ENCODE peak calls at places on chromosome 11, in seven cellular contexts. One of them, this sample, is unnamed.

GRCh38 chr11:127202105-127202504 is 201.5 kb upstream of the KIRREL3 start:
- DNase-seq in GDM1: no peak
- DNase-seq in amniotic stem cell: no peak
- DNase-seq in brain microvascular endothelial cell: no peak
- DNase-seq in GM13977: no peak
- DNase-seq in aorta: no peak
- DNase-seq in endodermal cell: no peak
- DNase-seq in this sample: no peak

GRCh38 chr11:4041731-4042391 is 52.7 kb upstream of the RRM1 start:
- DNase-seq in aorta: no peak
- DNase-seq in endodermal cell: peak
- DNase-seq in GM13977: no peak
- DNase-seq in amniotic stem cell: no peak
- DNase-seq in brain microvascular endothelial cell: no peak
- DNase-seq in GDM1: no peak
- DNase-seq in this sample: no peak

GRCh38 chr11:76657824-76658170 is 12.8 kb downstream of the LRRC32 start:
- DNase-seq in GM13977: no peak
- DNase-seq in GDM1: no peak
- DNase-seq in aorta: no peak
- DNase-seq in amniotic stem cell: no peak
- DNase-seq in brain microvascular endothelial cell: no peak
- DNase-seq in endodermal cell: peak
- DNase-seq in this sample: no peak

GRCh38 chr11:120001161-120002135 is 136.5 kb downstream of the TRIM29 start:
- DNase-seq in GDM1: no peak
- DNase-seq in GM13977: no peak
- DNase-seq in amniotic stem cell: no peak
- DNase-seq in brain microvascular endothelial cell: no peak
- DNase-seq in aorta: no peak
- DNase-seq in endodermal cell: no peak
- DNase-seq in this sample: no peak

GRCh38 chr11:272195-272930 is 5.8 kb upstream of the NLRP6 start:
- DNase-seq in brain microvascular endothelial cell: no peak
- DNase-seq in GM13977: no peak
- DNase-seq in aorta: no peak
- DNase-seq in amniotic stem cell: no peak
- DNase-seq in endodermal cell: peak
- DNase-seq in GDM1: no peak
- DNase-seq in this sample: peak

GRCh38 chr11:119380816-119381185 is 689 bp downstream of the USP2 start:
- DNase-seq in GDM1: no peak
- DNase-seq in aorta: no peak
- DNase-seq in amniotic stem cell: no peak
- DNase-seq in brain microvascular endothelial cell: no peak
- DNase-seq in endodermal cell: peak
- DNase-seq in GM13977: no peak
- DNase-seq in this sample: no peak

GRCh38 chr11:12164061-12165014 is 53.9 kb downstream of the MICAL2 start:
- DNase-seq in endodermal cell: peak
- DNase-seq in aorta: peak
- DNase-seq in GDM1: no peak
- DNase-seq in amniotic stem cell: no peak
- DNase-seq in brain microvascular endothelial cell: peak
- DNase-seq in GM13977: no peak
- DNase-seq in this sample: no peak

GRCh38 chr11:47904048-47904447 is 55.9 kb upstream of the NUP160 start:
- DNase-seq in GDM1: no peak
- DNase-seq in aorta: no peak
- DNase-seq in brain microvascular endothelial cell: no peak
- DNase-seq in GM13977: no peak
- DNase-seq in endodermal cell: no peak
- DNase-seq in amniotic stem cell: no peak
- DNase-seq in this sample: no peak

GRCh38 chr11:28089378-28089777 is 18.6 kb downstream of the KIF18A start:
- DNase-seq in amniotic stem cell: no peak
- DNase-seq in GM13977: no peak
- DNase-seq in GDM1: no peak
- DNase-seq in aorta: no peak
- DNase-seq in endodermal cell: no peak
- DNase-seq in brain microvascular endothelial cell: no peak
- DNase-seq in this sample: no peak

GRCh38 chr11:128045094-128045725 is 542.1 kb downstream of the ETS1 start:
- DNase-seq in brain microvascular endothelial cell: no peak
- DNase-seq in endodermal cell: no peak
- DNase-seq in GDM1: no peak
- DNase-seq in amniotic stem cell: no peak
- DNase-seq in aorta: no peak
- DNase-seq in GM13977: no peak
- DNase-seq in this sample: no peak

GRCh38 chr11:73221451-73221850 is 3.4 kb downstream of the P2RY2 start:
- DNase-seq in GM13977: peak
- DNase-seq in aorta: peak
- DNase-seq in amniotic stem cell: no peak
- DNase-seq in GDM1: no peak
- DNase-seq in endodermal cell: no peak
- DNase-seq in brain microvascular endothelial cell: no peak
- DNase-seq in this sample: no peak

GRCh38 chr11:11230802-11231562 is 122.1 kb downstream of the CSNK2A3 start:
- DNase-seq in endodermal cell: peak
- DNase-seq in GM13977: peak
- DNase-seq in aorta: no peak
- DNase-seq in brain microvascular endothelial cell: no peak
- DNase-seq in GDM1: no peak
- DNase-seq in amniotic stem cell: no peak
- DNase-seq in this sample: peak

GRCh38 chr11:93476796-93477195 is 66.4 kb downstream of the SMCO4 start:
- DNase-seq in aorta: no peak
- DNase-seq in brain microvascular endothelial cell: peak
- DNase-seq in amniotic stem cell: peak
- DNase-seq in GM13977: no peak
- DNase-seq in GDM1: no peak
- DNase-seq in endodermal cell: no peak
- DNase-seq in this sample: no peak

GRCh38 chr11:118819687-118820086 is 28.7 kb upstream of the DDX6 start:
- DNase-seq in aorta: no peak
- DNase-seq in endodermal cell: no peak
- DNase-seq in GDM1: no peak
- DNase-seq in GM13977: no peak
- DNase-seq in amniotic stem cell: no peak
- DNase-seq in brain microvascular endothelial cell: no peak
- DNase-seq in this sample: no peak

GRCh38 chr11:69089258-69089657 is 40.5 kb downstream of the TPCN2 start:
- DNase-seq in GM13977: no peak
- DNase-seq in amniotic stem cell: peak
- DNase-seq in brain microvascular endothelial cell: peak
- DNase-seq in aorta: no peak
- DNase-seq in endodermal cell: no peak
- DNase-seq in GDM1: no peak
- DNase-seq in this sample: no peak

GRCh38 chr11:43738600-43739409 is 58.3 kb downstream of the HSD17B12 start:
- DNase-seq in amniotic stem cell: peak
- DNase-seq in brain microvascular endothelial cell: peak
- DNase-seq in GM13977: no peak
- DNase-seq in endodermal cell: no peak
- DNase-seq in GDM1: no peak
- DNase-seq in aorta: no peak
- DNase-seq in this sample: no peak

GRCh38 chr11:66862559-66863037 is 5.7 kb downstream of the LRFN4 start:
- DNase-seq in GM13977: no peak
- DNase-seq in aorta: no peak
- DNase-seq in GDM1: no peak
- DNase-seq in brain microvascular endothelial cell: no peak
- DNase-seq in endodermal cell: no peak
- DNase-seq in amniotic stem cell: no peak
- DNase-seq in this sample: no peak

GRCh38 chr11:134404485-134405341 is 7.3 kb downstream of the B3GAT1 start:
- DNase-seq in GM13977: no peak
- DNase-seq in aorta: no peak
- DNase-seq in endodermal cell: no peak
- DNase-seq in brain microvascular endothelial cell: no peak
- DNase-seq in amniotic stem cell: no peak
- DNase-seq in GDM1: no peak
- DNase-seq in this sample: no peak

GRCh38 chr11:75719089-75719638 is 1.5 kb downstream of the MOGAT2 start:
- DNase-seq in endodermal cell: no peak
- DNase-seq in GM13977: peak
- DNase-seq in amniotic stem cell: no peak
- DNase-seq in aorta: no peak
- DNase-seq in GDM1: no peak
- DNase-seq in brain microvascular endothelial cell: no peak
- DNase-seq in this sample: no peak

GRCh38 chr11:34358258-34358665 is 452 bp upstream of the ABTB2 start:
- DNase-seq in amniotic stem cell: no peak
- DNase-seq in aorta: peak
- DNase-seq in GM13977: no peak
- DNase-seq in endodermal cell: no peak
- DNase-seq in brain microvascular endothelial cell: no peak
- DNase-seq in GDM1: no peak
- DNase-seq in this sample: no peak

GRCh38 chr11:2901854-2902783 is 16.5 kb upstream of the CDKN1C start:
- DNase-seq in brain microvascular endothelial cell: peak
- DNase-seq in GM13977: peak
- DNase-seq in aorta: peak
- DNase-seq in GDM1: peak
- DNase-seq in amniotic stem cell: peak
- DNase-seq in endodermal cell: peak
- DNase-seq in this sample: peak

GRCh38 chr11:78548911-78549572 is 25.6 kb downstream of the NARS2 start:
- DNase-seq in aorta: no peak
- DNase-seq in brain microvascular endothelial cell: no peak
- DNase-seq in endodermal cell: no peak
- DNase-seq in GDM1: no peak
- DNase-seq in amniotic stem cell: no peak
- DNase-seq in GM13977: no peak
- DNase-seq in this sample: no peak

GRCh38 chr11:93330446-93330984 is at the start of gene DEUP1:
- DNase-seq in aorta: peak
- DNase-seq in amniotic stem cell: no peak
- DNase-seq in GDM1: no peak
- DNase-seq in GM13977: peak
- DNase-seq in brain microvascular endothelial cell: no peak
- DNase-seq in endodermal cell: peak
- DNase-seq in this sample: peak

GRCh38 chr11:2531987-2532703 is 87.3 kb downstream of the KCNQ1 start:
- DNase-seq in GM13977: no peak
- DNase-seq in brain microvascular endothelial cell: no peak
- DNase-seq in endodermal cell: no peak
- DNase-seq in aorta: peak
- DNase-seq in amniotic stem cell: no peak
- DNase-seq in GDM1: no peak
- DNase-seq in this sample: no peak

GRCh38 chr11:63462126-63462525 is 28.8 kb downstream of the PLAAT5 start:
- DNase-seq in GDM1: no peak
- DNase-seq in aorta: no peak
- DNase-seq in GM13977: no peak
- DNase-seq in endodermal cell: no peak
- DNase-seq in amniotic stem cell: no peak
- DNase-seq in brain microvascular endothelial cell: no peak
- DNase-seq in this sample: no peak

GRCh38 chr11:92841719-92842118 is 127.7 kb upstream of the MTNR1B start:
- DNase-seq in amniotic stem cell: no peak
- DNase-seq in GDM1: no peak
- DNase-seq in GM13977: no peak
- DNase-seq in brain microvascular endothelial cell: peak
- DNase-seq in endodermal cell: no peak
- DNase-seq in aorta: no peak
- DNase-seq in this sample: no peak

GRCh38 chr11:19953342-19953741 is 206.9 kb downstream of the DBX1 start:
- DNase-seq in endodermal cell: peak
- DNase-seq in GDM1: no peak
- DNase-seq in amniotic stem cell: no peak
- DNase-seq in brain microvascular endothelial cell: peak
- DNase-seq in GM13977: no peak
- DNase-seq in aorta: no peak
- DNase-seq in this sample: peak

GRCh38 chr11:61695917-61696316 is 15.7 kb downstream of the DAGLA start:
- DNase-seq in aorta: peak
- DNase-seq in brain microvascular endothelial cell: peak
- DNase-seq in GDM1: peak
- DNase-seq in amniotic stem cell: peak
- DNase-seq in endodermal cell: peak
- DNase-seq in GM13977: peak
- DNase-seq in this sample: no peak

GRCh38 chr11:63826471-63827190 is 12.3 kb upstream of the MARK2 start:
- DNase-seq in GM13977: peak
- DNase-seq in GDM1: no peak
- DNase-seq in aorta: no peak
- DNase-seq in endodermal cell: no peak
- DNase-seq in amniotic stem cell: no peak
- DNase-seq in brain microvascular endothelial cell: no peak
- DNase-seq in this sample: no peak

GRCh38 chr11:1162498-1163311 is 5.0 kb downstream of the MUC5AC start:
- DNase-seq in endodermal cell: peak
- DNase-seq in amniotic stem cell: no peak
- DNase-seq in GDM1: no peak
- DNase-seq in aorta: peak
- DNase-seq in GM13977: peak
- DNase-seq in brain microvascular endothelial cell: no peak
- DNase-seq in this sample: no peak

GRCh38 chr11:45211732-45212131 is 65.3 kb downstream of the PRDM11 start:
- DNase-seq in brain microvascular endothelial cell: no peak
- DNase-seq in endodermal cell: no peak
- DNase-seq in GDM1: no peak
- DNase-seq in aorta: no peak
- DNase-seq in GM13977: no peak
- DNase-seq in amniotic stem cell: no peak
- DNase-seq in this sample: no peak

GRCh38 chr11:105899776-105900175 is 122.3 kb downstream of the MSANTD4 start:
- DNase-seq in endodermal cell: no peak
- DNase-seq in amniotic stem cell: no peak
- DNase-seq in brain microvascular endothelial cell: no peak
- DNase-seq in aorta: no peak
- DNase-seq in GM13977: no peak
- DNase-seq in GDM1: no peak
- DNase-seq in this sample: no peak

GRCh38 chr11:225734-226453 is 10.2 kb downstream of the SIRT3 start:
- DNase-seq in GDM1: no peak
- DNase-seq in aorta: no peak
- DNase-seq in GM13977: no peak
- DNase-seq in amniotic stem cell: no peak
- DNase-seq in endodermal cell: peak
- DNase-seq in brain microvascular endothelial cell: no peak
- DNase-seq in this sample: no peak

GRCh38 chr11:126416542-126417090 is 61.1 kb downstream of the ST3GAL4 start:
- DNase-seq in GDM1: no peak
- DNase-seq in endodermal cell: peak
- DNase-seq in aorta: peak
- DNase-seq in GM13977: peak
- DNase-seq in brain microvascular endothelial cell: peak
- DNase-seq in amniotic stem cell: no peak
- DNase-seq in this sample: peak

GRCh38 chr11:76209956-76210885 is 3.9 kb upstream of the WNT11 start:
- DNase-seq in brain microvascular endothelial cell: peak
- DNase-seq in amniotic stem cell: peak
- DNase-seq in GM13977: no peak
- DNase-seq in aorta: peak
- DNase-seq in GDM1: peak
- DNase-seq in endodermal cell: peak
- DNase-seq in this sample: peak

GRCh38 chr11:83608571-83608970 is 322.4 kb upstream of the CCDC90B start:
- DNase-seq in amniotic stem cell: no peak
- DNase-seq in aorta: no peak
- DNase-seq in brain microvascular endothelial cell: no peak
- DNase-seq in GDM1: no peak
- DNase-seq in GM13977: no peak
- DNase-seq in endodermal cell: no peak
- DNase-seq in this sample: no peak

GRCh38 chr11:128670631-128671030 is 23.2 kb upstream of the FLI1 start:
- DNase-seq in brain microvascular endothelial cell: no peak
- DNase-seq in GDM1: no peak
- DNase-seq in GM13977: no peak
- DNase-seq in aorta: no peak
- DNase-seq in endodermal cell: no peak
- DNase-seq in amniotic stem cell: no peak
- DNase-seq in this sample: no peak

GRCh38 chr11:113730887-113731726 is 25.0 kb upstream of the TMPRSS5 start:
- DNase-seq in endodermal cell: peak
- DNase-seq in amniotic stem cell: peak
- DNase-seq in aorta: no peak
- DNase-seq in brain microvascular endothelial cell: peak
- DNase-seq in GM13977: no peak
- DNase-seq in GDM1: no peak
- DNase-seq in this sample: peak

This sample was measured in ecto neural progenitor cell.